ENCODE peak calls at places on chromosomes 11 and 22, in five cellular contexts. One of them, this sample, is unnamed.

GRCh38 chr11:46020084-46020483 is 97.6 kb downstream of the LARGE2 start:
- DNase-seq in cardiac muscle cell: no peak
- DNase-seq in lower lobe of right lung: no peak
- DNase-seq in left ventricle myocardium inferior: no peak
- DNase-seq in CD8-positive, alpha-beta T cell: no peak
- DNase-seq in this sample: no peak

GRCh38 chr11:44577231-44577834 is 11.9 kb downstream of the CD82 start:
- DNase-seq in cardiac muscle cell: no peak
- DNase-seq in lower lobe of right lung: no peak
- DNase-seq in CD8-positive, alpha-beta T cell: no peak
- DNase-seq in left ventricle myocardium inferior: no peak
- DNase-seq in this sample: no peak

GRCh38 chr22:20981787-20982562 is at the start of gene LZTR1:
- DNase-seq in cardiac muscle cell: peak; percentile 87
- DNase-seq in lower lobe of right lung: peak; percentile 90
- DNase-seq in CD8-positive, alpha-beta T cell: peak; percentile 86
- DNase-seq in left ventricle myocardium inferior: peak; percentile 83
- DNase-seq in this sample: peak; percentile 74

GRCh38 chr22:27170491-27170890 is 513.1 kb downstream of the MIAT start:
- DNase-seq in cardiac muscle cell: peak; percentile 91
- DNase-seq in lower lobe of right lung: no peak
- DNase-seq in left ventricle myocardium inferior: no peak
- DNase-seq in CD8-positive, alpha-beta T cell: no peak
- DNase-seq in this sample: peak; percentile 92

GRCh38 chr22:44722611-44723010 is 20.6 kb downstream of the PRR5 start:
- DNase-seq in lower lobe of right lung: no peak
- DNase-seq in cardiac muscle cell: no peak
- DNase-seq in CD8-positive, alpha-beta T cell: no peak
- DNase-seq in left ventricle myocardium inferior: no peak
- DNase-seq in this sample: no peak

GRCh38 chr11:102798012-102798746 is at the start of gene MMP1:
- DNase-seq in cardiac muscle cell: peak; percentile 28
- DNase-seq in CD8-positive, alpha-beta T cell: no peak
- DNase-seq in left ventricle myocardium inferior: no peak
- DNase-seq in lower lobe of right lung: no peak
- DNase-seq in this sample: no peak

GRCh38 chr11:21104641-21105040 is 435.3 kb downstream of the NELL1 start:
- DNase-seq in lower lobe of right lung: no peak
- DNase-seq in left ventricle myocardium inferior: no peak
- DNase-seq in cardiac muscle cell: no peak
- DNase-seq in CD8-positive, alpha-beta T cell: no peak
- DNase-seq in this sample: no peak

GRCh38 chr22:44845191-44845590 is 92.8 kb downstream of the ARHGAP8 start:
- DNase-seq in cardiac muscle cell: no peak
- DNase-seq in left ventricle myocardium inferior: no peak
- DNase-seq in CD8-positive, alpha-beta T cell: no peak
- DNase-seq in lower lobe of right lung: no peak
- DNase-seq in this sample: no peak

GRCh38 chr11:17014774-17015638 is 792 bp upstream of the PLEKHA7 start:
- DNase-seq in cardiac muscle cell: peak; percentile 21
- DNase-seq in lower lobe of right lung: no peak
- DNase-seq in left ventricle myocardium inferior: no peak
- DNase-seq in CD8-positive, alpha-beta T cell: no peak
- DNase-seq in this sample: no peak

GRCh38 chr11:134360050-134360835 is 28.5 kb downstream of the GLB1L2 start:
- DNase-seq in cardiac muscle cell: peak; percentile 78
- DNase-seq in lower lobe of right lung: peak; percentile 84
- DNase-seq in CD8-positive, alpha-beta T cell: peak; percentile 79
- DNase-seq in left ventricle myocardium inferior: peak; percentile 78
- DNase-seq in this sample: peak; percentile 74

GRCh38 chr11:72831521-72832300 is 17.5 kb downstream of the ATG16L2 start:
- DNase-seq in CD8-positive, alpha-beta T cell: peak; percentile 70
- DNase-seq in left ventricle myocardium inferior: peak; percentile 87
- DNase-seq in cardiac muscle cell: peak; percentile 83
- DNase-seq in lower lobe of right lung: peak; percentile 85
- DNase-seq in this sample: peak; percentile 88

GRCh38 chr11:74702383-74703007 is 28.7 kb downstream of the CHRDL2 start:
- DNase-seq in CD8-positive, alpha-beta T cell: peak; percentile 60
- DNase-seq in left ventricle myocardium inferior: peak; percentile 55
- DNase-seq in cardiac muscle cell: peak; percentile 79
- DNase-seq in lower lobe of right lung: peak; percentile 65
- DNase-seq in this sample: peak; percentile 65

GRCh38 chr11:14418801-14419417 is 59.9 kb upstream of the RRAS2 start:
- DNase-seq in CD8-positive, alpha-beta T cell: no peak
- DNase-seq in lower lobe of right lung: no peak
- DNase-seq in left ventricle myocardium inferior: no peak
- DNase-seq in cardiac muscle cell: no peak
- DNase-seq in this sample: no peak

GRCh38 chr11:42462558-42463310 is 849.1 kb upstream of the API5 start:
- DNase-seq in lower lobe of right lung: no peak
- DNase-seq in cardiac muscle cell: peak; percentile 57
- DNase-seq in CD8-positive, alpha-beta T cell: no peak
- DNase-seq in left ventricle myocardium inferior: no peak
- DNase-seq in this sample: no peak

GRCh38 chr11:84922836-84923235 is 704.3 kb downstream of the DLG2 start:
- DNase-seq in CD8-positive, alpha-beta T cell: no peak
- DNase-seq in cardiac muscle cell: no peak
- DNase-seq in lower lobe of right lung: no peak
- DNase-seq in left ventricle myocardium inferior: no peak
- DNase-seq in this sample: no peak
- H3K4me3 ChIP-seq in CD8-positive, alpha-beta T cell: no peak overlapping the region
- H3K4me3 ChIP-seq in cardiac muscle cell: peak overlapping the region; percentile 17
- H3K4me3 ChIP-seq in lower lobe of right lung: no peak overlapping the region
- H3K4me3 ChIP-seq in left ventricle myocardium inferior: peak overlapping the region; percentile 62
- H3K4me3 ChIP-seq in this sample: peak overlapping the region; percentile 39

GRCh38 chr11:76666408-76666807 is 4.1 kb downstream of the LRRC32 start:
- DNase-seq in cardiac muscle cell: peak; percentile 70
- DNase-seq in CD8-positive, alpha-beta T cell: no peak
- DNase-seq in lower lobe of right lung: peak; percentile 47
- DNase-seq in left ventricle myocardium inferior: peak; percentile 58
- DNase-seq in this sample: peak; percentile 54
- H3K4me1 ChIP-seq in cardiac muscle cell: peaks cover 7% of the 10 kb centered on the region
- H3K4me1 ChIP-seq in CD8-positive, alpha-beta T cell: peaks cover 25% of the 10 kb centered on the region
- H3K4me1 ChIP-seq in lower lobe of right lung: peaks cover 52% of the 10 kb centered on the region
- H3K4me1 ChIP-seq in left ventricle myocardium inferior: peaks cover 87% of the 10 kb centered on the region
- H3K4me1 ChIP-seq in this sample: peaks cover 91% of the 10 kb centered on the region

GRCh38 chr11:132078230-132078629 is 707.8 kb downstream of the NTM start:
- DNase-seq in cardiac muscle cell: no peak
- DNase-seq in lower lobe of right lung: no peak
- DNase-seq in CD8-positive, alpha-beta T cell: no peak
- DNase-seq in left ventricle myocardium inferior: no peak
- DNase-seq in this sample: no peak
- H3K4me3 ChIP-seq in cardiac muscle cell: no peak overlapping the region
- H3K4me3 ChIP-seq in lower lobe of right lung: no peak overlapping the region
- H3K4me3 ChIP-seq in CD8-positive, alpha-beta T cell: no peak overlapping the region
- H3K4me3 ChIP-seq in left ventricle myocardium inferior: no peak overlapping the region
- H3K4me3 ChIP-seq in this sample: no peak overlapping the region

DNA sequence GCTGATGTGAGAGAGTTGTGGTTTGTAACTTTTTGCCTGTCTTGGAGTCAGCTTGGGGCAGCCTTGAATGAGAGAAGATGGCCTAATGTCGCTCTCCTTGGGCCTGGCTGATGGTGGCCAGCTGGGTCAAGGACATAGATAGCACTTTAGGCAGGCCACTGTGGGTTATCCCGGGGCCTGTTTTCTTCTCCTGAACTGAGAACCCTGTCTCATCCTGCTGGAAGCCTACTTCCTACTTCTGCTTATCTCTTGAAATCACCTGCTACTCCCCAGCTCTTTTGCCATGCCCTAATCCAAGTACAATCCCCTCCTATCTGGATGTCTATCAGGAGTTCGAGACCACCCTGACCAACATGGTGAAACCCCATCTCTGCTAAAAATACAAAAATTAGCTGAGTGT is 49.5 kb downstream of the OSBP2 start:
- DNase-seq in CD8-positive, alpha-beta T cell: no peak
- DNase-seq in cardiac muscle cell: no peak
- DNase-seq in lower lobe of right lung: no peak
- DNase-seq in left ventricle myocardium inferior: no peak
- DNase-seq in this sample: no peak
- H3K4me1 ChIP-seq in CD8-positive, alpha-beta T cell: no peaks in the 10 kb centered on the region
- H3K4me1 ChIP-seq in cardiac muscle cell: no peaks in the 10 kb centered on the region
- H3K4me1 ChIP-seq in lower lobe of right lung: no peaks in the 10 kb centered on the region
- H3K4me1 ChIP-seq in left ventricle myocardium inferior: no peaks in the 10 kb centered on the region
- H3K4me1 ChIP-seq in this sample: no peaks in the 10 kb centered on the region

GRCh38 chr11:57597971-57598830 is 716 bp downstream of the SERPING1 start:
- DNase-seq in cardiac muscle cell: peak; percentile 88
- DNase-seq in left ventricle myocardium inferior: peak; percentile 86
- DNase-seq in CD8-positive, alpha-beta T cell: no peak
- DNase-seq in lower lobe of right lung: peak; percentile 83
- DNase-seq in this sample: peak; percentile 82

GRCh38 chr11:57598831-57599155 is 1.3 kb downstream of the SERPING1 start:
- DNase-seq in lower lobe of right lung: no peak
- DNase-seq in CD8-positive, alpha-beta T cell: no peak
- DNase-seq in cardiac muscle cell: peak; percentile 47
- DNase-seq in left ventricle myocardium inferior: no peak
- DNase-seq in this sample: no peak

GRCh38 chr11:57601297-57601696 is 3.8 kb downstream of the SERPING1 start:
- DNase-seq in left ventricle myocardium inferior: no peak
- DNase-seq in lower lobe of right lung: no peak
- DNase-seq in CD8-positive, alpha-beta T cell: no peak
- DNase-seq in cardiac muscle cell: no peak
- DNase-seq in this sample: no peak

GRCh38 chr11:57597461-57597892 is at the start of gene SERPING1:
- DNase-seq in left ventricle myocardium inferior: peak; percentile 79
- DNase-seq in CD8-positive, alpha-beta T cell: no peak
- DNase-seq in lower lobe of right lung: peak; percentile 70
- DNase-seq in cardiac muscle cell: peak; percentile 77
- DNase-seq in this sample: peak; percentile 93

DNA sequence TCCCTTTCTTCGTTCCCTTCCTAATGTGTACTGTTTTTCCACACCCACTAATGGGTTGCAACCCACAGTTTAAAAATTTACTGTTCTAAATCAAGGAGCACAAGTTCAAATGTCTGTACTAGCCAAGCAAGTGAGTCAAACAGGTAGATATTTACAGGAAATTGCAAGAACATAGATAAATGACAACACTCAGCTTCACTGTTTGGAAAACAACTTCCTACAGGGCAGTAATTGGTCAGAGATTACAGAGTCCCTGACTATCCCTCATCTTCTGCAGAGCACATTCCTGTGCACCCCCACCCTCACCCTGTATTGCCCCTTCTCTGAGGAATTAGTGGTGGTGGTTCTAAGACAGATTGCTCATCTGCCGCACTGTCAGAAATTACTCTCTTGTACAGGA is 1.9 kb downstream of the SERPING1 start:
- DNase-seq in cardiac muscle cell: peak; percentile 9
- DNase-seq in lower lobe of right lung: no peak
- DNase-seq in CD8-positive, alpha-beta T cell: no peak
- DNase-seq in left ventricle myocardium inferior: no peak
- DNase-seq in this sample: no peak
- H3K4me3 ChIP-seq in cardiac muscle cell: no peak overlapping the region
- H3K4me3 ChIP-seq in lower lobe of right lung: peak overlapping the region; percentile 66
- H3K4me3 ChIP-seq in CD8-positive, alpha-beta T cell: no peak overlapping the region
- H3K4me3 ChIP-seq in left ventricle myocardium inferior: peak overlapping the region; percentile 70
- H3K4me3 ChIP-seq in this sample: peak overlapping the region; percentile 71

GRCh38 chr11:66075273-66075672 is 5.2 kb downstream of the PACS1 start:
- DNase-seq in lower lobe of right lung: no peak
- DNase-seq in cardiac muscle cell: no peak
- DNase-seq in left ventricle myocardium inferior: no peak
- DNase-seq in CD8-positive, alpha-beta T cell: no peak
- DNase-seq in this sample: no peak
- H3K4me1 ChIP-seq in lower lobe of right lung: peaks cover 20% of the 10 kb centered on the region
- H3K4me1 ChIP-seq in cardiac muscle cell: peaks cover 9% of the 10 kb centered on the region
- H3K4me1 ChIP-seq in left ventricle myocardium inferior: peaks cover 41% of the 10 kb centered on the region
- H3K4me1 ChIP-seq in CD8-positive, alpha-beta T cell: peaks cover 61% of the 10 kb centered on the region
- H3K4me1 ChIP-seq in this sample: no peaks in the 10 kb centered on the region

DNA sequence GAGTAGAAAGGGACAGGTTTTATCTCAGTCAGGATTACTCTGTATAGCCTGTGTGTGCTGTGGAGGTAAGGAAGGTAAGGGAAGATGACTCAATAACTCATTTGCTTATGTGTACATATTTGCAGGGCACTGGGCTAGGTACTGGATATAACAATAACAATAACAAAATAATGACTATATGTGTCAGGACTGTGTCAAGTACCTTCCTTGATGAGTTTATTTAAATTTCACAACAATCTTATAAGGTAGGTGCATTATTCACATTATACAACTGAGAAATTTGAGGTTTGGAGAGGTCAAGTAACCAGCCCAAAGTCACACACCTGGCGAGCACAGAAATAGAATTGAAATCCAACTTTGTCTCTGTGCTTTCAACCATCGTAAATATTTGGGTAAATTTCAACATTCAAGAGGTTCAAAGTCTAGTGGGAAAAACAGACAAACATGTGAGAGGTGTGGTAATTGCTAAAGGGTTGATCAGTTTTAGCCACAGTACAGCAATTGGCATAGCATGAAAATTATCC is 131.8 kb downstream of the APIP start:
- DNase-seq in CD8-positive, alpha-beta T cell: no peak
- DNase-seq in cardiac muscle cell: no peak
- DNase-seq in left ventricle myocardium inferior: no peak
- DNase-seq in lower lobe of right lung: no peak
- DNase-seq in this sample: no peak
- H3K4me3 ChIP-seq in CD8-positive, alpha-beta T cell: no peak overlapping the region
- H3K4me3 ChIP-seq in cardiac muscle cell: no peak overlapping the region
- H3K4me3 ChIP-seq in left ventricle myocardium inferior: no peak overlapping the region
- H3K4me3 ChIP-seq in lower lobe of right lung: no peak overlapping the region
- H3K4me3 ChIP-seq in this sample: no peak overlapping the region

GRCh38 chr11:68335693-68336092 is 23.3 kb downstream of the LRP5 start:
- DNase-seq in cardiac muscle cell: no peak
- DNase-seq in left ventricle myocardium inferior: no peak
- DNase-seq in lower lobe of right lung: no peak
- DNase-seq in CD8-positive, alpha-beta T cell: no peak
- DNase-seq in this sample: no peak
- H3K4me1 ChIP-seq in cardiac muscle cell: peaks cover 5% of the 10 kb centered on the region
- H3K4me1 ChIP-seq in left ventricle myocardium inferior: peaks cover 84% of the 10 kb centered on the region
- H3K4me1 ChIP-seq in lower lobe of right lung: peaks cover 73% of the 10 kb centered on the region
- H3K4me1 ChIP-seq in CD8-positive, alpha-beta T cell: peaks cover 44% of the 10 kb centered on the region
- H3K4me1 ChIP-seq in this sample: peaks cover 74% of the 10 kb centered on the region

GRCh38 chr22:41911292-41911611 is 3.6 kb downstream of the SHISA8 start:
- DNase-seq in cardiac muscle cell: no peak
- DNase-seq in lower lobe of right lung: no peak
- DNase-seq in CD8-positive, alpha-beta T cell: no peak
- DNase-seq in left ventricle myocardium inferior: no peak
- DNase-seq in this sample: no peak
- H3K4me3 ChIP-seq in cardiac muscle cell: no peak overlapping the region
- H3K4me3 ChIP-seq in lower lobe of right lung: no peak overlapping the region
- H3K4me3 ChIP-seq in CD8-positive, alpha-beta T cell: peak overlapping the region; percentile 30
- H3K4me3 ChIP-seq in left ventricle myocardium inferior: peak overlapping the region; percentile 64
- H3K4me3 ChIP-seq in this sample: no peak overlapping the region

GRCh38 chr22:29697853-29698598 is 21.8 kb upstream of the CABP7 start:
- DNase-seq in CD8-positive, alpha-beta T cell: no peak
- DNase-seq in lower lobe of right lung: no peak
- DNase-seq in left ventricle myocardium inferior: no peak
- DNase-seq in cardiac muscle cell: no peak
- DNase-seq in this sample: no peak
- H3K4me1 ChIP-seq in CD8-positive, alpha-beta T cell: peaks cover 10% of the 10 kb centered on the region
- H3K4me1 ChIP-seq in lower lobe of right lung: peaks cover 18% of the 10 kb centered on the region
- H3K4me1 ChIP-seq in left ventricle myocardium inferior: peaks cover 13% of the 10 kb centered on the region
- H3K4me1 ChIP-seq in cardiac muscle cell: peaks cover 11% of the 10 kb centered on the region
- H3K4me1 ChIP-seq in this sample: peaks cover 14% of the 10 kb centered on the region

This sample was measured in tibial artery.